ENCODE peak calls at places on chromosomes 5 and 9, in five cellular contexts. One of them, this sample, is unnamed.

GRCh38 chr5:139140631-139141071 is 57.5 kb downstream of the SIL1 start:
- DNase-seq in progenitor cell of endocrine pancreas: no peak
- DNase-seq in astrocyte: peak
- DNase-seq in uterus: peak
- DNase-seq in AG10803: peak
- DNase-seq in this sample: peak

GRCh38 chr5:131264453-131265200 is 774 bp downstream of the CDC42SE2 start:
- DNase-seq in progenitor cell of endocrine pancreas: peak
- DNase-seq in astrocyte: no peak
- DNase-seq in uterus: peak
- DNase-seq in AG10803: no peak
- DNase-seq in this sample: no peak

GRCh38 chr9:107750741-107751521 is 261.4 kb upstream of the KLF4 start:
- DNase-seq in progenitor cell of endocrine pancreas: no peak
- DNase-seq in astrocyte: peak
- DNase-seq in uterus: peak
- DNase-seq in AG10803: peak
- DNase-seq in this sample: peak

GRCh38 chr9:135418161-135418560 is 61.4 kb upstream of the PPP1R26 start:
- DNase-seq in progenitor cell of endocrine pancreas: no peak
- DNase-seq in astrocyte: no peak
- DNase-seq in uterus: no peak
- DNase-seq in AG10803: no peak
- DNase-seq in this sample: no peak

GRCh38 chr5:143679777-143680176 is 132.2 kb upstream of the HMHB1 start:
- DNase-seq in progenitor cell of endocrine pancreas: no peak
- DNase-seq in astrocyte: no peak
- DNase-seq in uterus: no peak
- DNase-seq in AG10803: peak
- DNase-seq in this sample: peak

GRCh38 chr5:135458921-135459331 is 6.8 kb upstream of the TIFAB start:
- DNase-seq in progenitor cell of endocrine pancreas: no peak
- DNase-seq in astrocyte: peak
- DNase-seq in uterus: no peak
- DNase-seq in AG10803: peak
- DNase-seq in this sample: peak

GRCh38 chr5:45639038-45639437 is 57.1 kb downstream of the HCN1 start:
- DNase-seq in progenitor cell of endocrine pancreas: no peak
- DNase-seq in astrocyte: no peak
- DNase-seq in uterus: no peak
- DNase-seq in AG10803: no peak
- DNase-seq in this sample: no peak

GRCh38 chr9:129406278-129407225 is 214.3 kb downstream of the C9orf50 start:
- DNase-seq in progenitor cell of endocrine pancreas: no peak
- DNase-seq in astrocyte: no peak
- DNase-seq in uterus: peak
- DNase-seq in AG10803: no peak
- DNase-seq in this sample: no peak

GRCh38 chr9:119435066-119435465 is 65.8 kb upstream of the BRINP1 start:
- DNase-seq in progenitor cell of endocrine pancreas: no peak
- DNase-seq in astrocyte: no peak
- DNase-seq in uterus: no peak
- DNase-seq in AG10803: no peak
- DNase-seq in this sample: no peak

GRCh38 chr5:159864885-159865622 is 51.2 kb upstream of the ADRA1B start:
- DNase-seq in progenitor cell of endocrine pancreas: no peak
- DNase-seq in astrocyte: peak
- DNase-seq in uterus: no peak
- DNase-seq in AG10803: peak
- DNase-seq in this sample: no peak

GRCh38 chr5:169474226-169474625 is 109.3 kb upstream of the SPDL1 start:
- DNase-seq in progenitor cell of endocrine pancreas: no peak
- DNase-seq in astrocyte: peak
- DNase-seq in uterus: no peak
- DNase-seq in AG10803: peak
- DNase-seq in this sample: no peak

GRCh38 chr5:88045146-88045545 is 223.5 kb downstream of the TMEM161B start:
- DNase-seq in progenitor cell of endocrine pancreas: no peak
- DNase-seq in astrocyte: no peak
- DNase-seq in uterus: no peak
- DNase-seq in AG10803: no peak
- DNase-seq in this sample: no peak

GRCh38 chr9:128254855-128255759 is 20.7 kb downstream of the GOLGA2 start:
- DNase-seq in progenitor cell of endocrine pancreas: peak
- DNase-seq in astrocyte: no peak
- DNase-seq in uterus: peak
- DNase-seq in AG10803: peak
- DNase-seq in this sample: peak

GRCh38 chr5:24786108-24786507 is 141.3 kb upstream of the CDH10 start:
- DNase-seq in progenitor cell of endocrine pancreas: no peak
- DNase-seq in astrocyte: no peak
- DNase-seq in uterus: no peak
- DNase-seq in AG10803: no peak
- DNase-seq in this sample: no peak

DNA sequence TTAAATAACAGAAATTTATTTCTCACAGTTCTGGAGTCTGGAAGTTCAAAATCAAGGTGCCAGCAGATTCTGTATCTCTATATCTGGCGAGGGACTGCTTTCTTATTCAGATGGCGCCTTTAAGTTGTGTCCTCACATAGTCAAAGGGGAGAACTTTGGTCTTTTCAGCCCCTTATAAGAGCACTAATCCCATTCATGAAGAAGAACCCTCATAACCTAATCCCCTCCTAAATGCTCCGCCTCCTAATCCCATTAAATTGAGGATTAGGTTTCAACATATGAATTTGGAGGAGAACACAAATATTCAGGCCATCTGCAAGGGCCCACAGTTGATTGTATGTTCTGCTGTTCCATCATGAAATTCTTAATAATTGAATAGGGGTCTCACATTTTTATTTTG is 10.8 kb upstream of the CCDC152 start:
- DNase-seq in progenitor cell of endocrine pancreas: no peak
- DNase-seq in astrocyte: no peak
- DNase-seq in uterus: no peak
- DNase-seq in AG10803: no peak
- DNase-seq in this sample: no peak
- TF ChIP-seq CTCF in progenitor cell of endocrine pancreas: no peak
- TF ChIP-seq CTCF in astrocyte: no peak
- TF ChIP-seq CTCF in uterus: no peak
- TF ChIP-seq CTCF in AG10803: no peak
- TF ChIP-seq CTCF in this sample: no peak

GRCh38 chr5:175444060-175444904 is at the start of gene DRD1:
- DNase-seq in progenitor cell of endocrine pancreas: peak
- DNase-seq in astrocyte: peak
- DNase-seq in uterus: no peak
- DNase-seq in AG10803: peak
- DNase-seq in this sample: no peak
- TF ChIP-seq CTCF in progenitor cell of endocrine pancreas: peak
- TF ChIP-seq CTCF in astrocyte: peak
- TF ChIP-seq CTCF in uterus: peak
- TF ChIP-seq CTCF in AG10803: peak
- TF ChIP-seq CTCF in this sample: peak

GRCh38 chr9:126294331-126295081 is 32.1 kb upstream of the MVB12B start:
- DNase-seq in progenitor cell of endocrine pancreas: no peak
- DNase-seq in astrocyte: no peak
- DNase-seq in uterus: no peak
- DNase-seq in AG10803: no peak
- DNase-seq in this sample: no peak

GRCh38 chr9:126295082-126295477 is 31.5 kb upstream of the MVB12B start:
- DNase-seq in progenitor cell of endocrine pancreas: no peak
- DNase-seq in astrocyte: no peak
- DNase-seq in uterus: no peak
- DNase-seq in AG10803: no peak
- DNase-seq in this sample: no peak

GRCh38 chr9:126291925-126292324 is 34.7 kb upstream of the MVB12B start:
- DNase-seq in progenitor cell of endocrine pancreas: no peak
- DNase-seq in astrocyte: no peak
- DNase-seq in uterus: no peak
- DNase-seq in AG10803: no peak
- DNase-seq in this sample: no peak

GRCh38 chr9:126292736-126293521 is 33.7 kb upstream of the MVB12B start:
- DNase-seq in progenitor cell of endocrine pancreas: no peak
- DNase-seq in astrocyte: no peak
- DNase-seq in uterus: no peak
- DNase-seq in AG10803: no peak
- DNase-seq in this sample: no peak

DNA sequence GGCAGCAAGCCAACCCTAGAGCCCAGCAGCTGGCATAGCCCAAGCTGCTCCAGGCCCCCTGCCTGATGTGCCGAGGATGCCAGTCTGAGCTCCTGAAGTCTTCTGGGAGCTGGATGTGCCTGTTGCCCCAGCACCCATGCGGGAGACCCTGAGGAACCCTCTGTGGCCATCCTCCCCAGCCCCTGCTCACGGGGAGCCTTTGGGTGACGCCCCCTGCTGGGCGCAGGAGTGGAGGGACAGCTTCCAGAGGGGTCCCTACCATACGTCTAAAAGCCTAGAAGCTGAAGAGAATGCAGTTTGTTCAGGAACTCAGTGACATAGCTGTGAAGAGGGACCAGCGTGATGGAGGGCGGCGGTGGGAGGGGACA is 33.1 kb upstream of the MVB12B start:
- DNase-seq in progenitor cell of endocrine pancreas: no peak
- DNase-seq in astrocyte: no peak
- DNase-seq in uterus: no peak
- DNase-seq in AG10803: no peak
- DNase-seq in this sample: no peak
- TF ChIP-seq CTCF in progenitor cell of endocrine pancreas: peak
- TF ChIP-seq CTCF in astrocyte: no peak
- TF ChIP-seq CTCF in uterus: no peak
- TF ChIP-seq CTCF in AG10803: no peak
- TF ChIP-seq CTCF in this sample: peak

GRCh38 chr5:15794117-15794985 is 294.4 kb downstream of the FBXL7 start:
- DNase-seq in progenitor cell of endocrine pancreas: no peak
- DNase-seq in astrocyte: peak
- DNase-seq in uterus: no peak
- DNase-seq in AG10803: no peak
- DNase-seq in this sample: peak
- TF ChIP-seq CTCF in progenitor cell of endocrine pancreas: no peak
- TF ChIP-seq CTCF in astrocyte: peak
- TF ChIP-seq CTCF in uterus: no peak
- TF ChIP-seq CTCF in AG10803: peak
- TF ChIP-seq CTCF in this sample: peak

DNA sequence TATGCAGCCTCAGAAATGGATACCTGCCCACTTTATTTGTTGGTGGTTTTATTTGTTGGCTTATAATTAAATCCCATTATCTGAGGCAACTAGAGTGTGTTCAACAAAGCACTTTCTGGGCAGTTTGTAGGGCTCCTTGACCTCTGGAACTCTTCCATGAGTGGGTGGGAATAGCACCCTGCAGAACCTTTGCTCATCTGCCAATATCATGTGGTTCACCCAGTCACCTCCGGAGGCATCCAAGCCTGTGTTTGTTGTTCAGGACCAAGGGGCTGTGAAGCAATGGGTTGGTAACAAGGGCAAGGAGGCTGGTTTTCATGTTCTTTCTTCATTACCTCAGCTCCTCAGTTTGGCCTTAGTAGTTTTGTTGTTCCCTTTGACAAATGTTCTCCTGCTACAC is 314.0 kb downstream of the NDUFS4 start:
- DNase-seq in progenitor cell of endocrine pancreas: no peak
- DNase-seq in astrocyte: no peak
- DNase-seq in uterus: no peak
- DNase-seq in AG10803: peak
- DNase-seq in this sample: no peak
- TF ChIP-seq CTCF in progenitor cell of endocrine pancreas: no peak
- TF ChIP-seq CTCF in astrocyte: no peak
- TF ChIP-seq CTCF in uterus: no peak
- TF ChIP-seq CTCF in AG10803: peak
- TF ChIP-seq CTCF in this sample: peak

GRCh38 chr5:66643383-66643782 is 47.2 kb downstream of the MAST4 start:
- DNase-seq in progenitor cell of endocrine pancreas: no peak
- DNase-seq in astrocyte: no peak
- DNase-seq in uterus: no peak
- DNase-seq in AG10803: no peak
- DNase-seq in this sample: no peak
- TF ChIP-seq CTCF in progenitor cell of endocrine pancreas: no peak
- TF ChIP-seq CTCF in astrocyte: no peak
- TF ChIP-seq CTCF in uterus: no peak
- TF ChIP-seq CTCF in AG10803: no peak
- TF ChIP-seq CTCF in this sample: no peak

DNA sequence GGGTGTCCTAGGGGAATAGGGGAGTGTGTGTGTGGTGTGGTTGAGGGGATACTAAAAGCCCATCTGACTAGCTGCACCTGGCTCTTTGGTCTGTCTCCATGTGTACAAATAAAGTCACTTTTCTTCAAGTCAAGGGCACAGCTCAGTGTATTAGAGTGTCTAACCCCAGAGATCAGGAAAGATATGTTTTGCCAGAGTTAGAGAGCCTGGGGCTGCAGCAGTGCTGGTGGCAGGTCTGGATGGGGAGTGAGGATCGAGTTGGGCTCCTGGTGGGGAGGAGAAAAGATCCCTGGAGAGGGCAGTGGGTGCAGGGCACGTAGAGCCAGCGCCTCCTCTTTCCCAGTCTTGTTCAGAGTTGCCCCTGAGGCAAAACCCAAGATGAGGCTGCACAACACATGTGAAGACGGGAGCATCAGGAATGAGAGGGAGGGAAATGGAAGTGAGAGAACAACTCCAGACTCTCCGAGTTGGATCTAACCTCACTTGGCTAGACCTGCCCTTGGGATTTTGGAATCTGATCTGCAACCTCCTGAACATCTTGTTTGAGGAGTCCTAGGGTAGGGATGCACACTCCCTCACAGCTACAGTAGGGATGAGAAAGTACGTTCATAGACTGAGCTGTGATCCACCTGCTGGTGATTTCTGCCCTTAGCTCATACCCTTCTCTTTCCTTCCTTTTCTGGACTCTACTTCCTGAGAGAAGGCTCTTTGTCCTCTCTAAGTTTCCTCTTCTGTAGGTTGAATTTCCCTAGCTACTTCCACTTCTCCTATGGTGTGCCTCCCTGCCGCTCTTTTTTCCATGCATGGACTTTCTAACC is 309.9 kb downstream of the ZSWIM6 start:
- DNase-seq in progenitor cell of endocrine pancreas: no peak
- DNase-seq in astrocyte: no peak
- DNase-seq in uterus: no peak
- DNase-seq in AG10803: peak
- DNase-seq in this sample: no peak
- TF ChIP-seq CTCF in progenitor cell of endocrine pancreas: no peak
- TF ChIP-seq CTCF in astrocyte: no peak
- TF ChIP-seq CTCF in uterus: no peak
- TF ChIP-seq CTCF in AG10803: peak
- TF ChIP-seq CTCF in this sample: peak

GRCh38 chr9:83714316-83714715 is 6.6 kb upstream of the UBQLN1 start:
- DNase-seq in progenitor cell of endocrine pancreas: no peak
- DNase-seq in astrocyte: no peak
- DNase-seq in uterus: no peak
- DNase-seq in AG10803: no peak
- DNase-seq in this sample: no peak
- TF ChIP-seq CTCF in progenitor cell of endocrine pancreas: peak
- TF ChIP-seq CTCF in astrocyte: peak
- TF ChIP-seq CTCF in uterus: no peak
- TF ChIP-seq CTCF in AG10803: peak
- TF ChIP-seq CTCF in this sample: peak

This sample was measured in HFFc6.